ENCODE peak calls at places on chromosome 5, in five cellular contexts. U, L, A, X and O are unnamed samples.

GRCh38 chr5:167447466-167447865 is 844.0 kb upstream of the WWC1 start:
- DNase-seq in X (no peak), L (no peak), U (no peak), A (no peak), O (no peak)

GRCh38 chr5:131965826-131966415 is 20.5 kb upstream of the MEIKIN start:
- DNase-seq in X (no peak), U (no peak), L (no peak), A (no peak), O (no peak)

GRCh38 chr5:75681125-75681830 is 36.0 kb downstream of the POC5 start:
- DNase-seq in A (no peak), U (peak; percentile 31), X (peak; percentile 59), L (no peak), O (no peak)

GRCh38 chr5:126995689-126996088 is 34.7 kb downstream of the MARCHF3 start:
- DNase-seq in L (no peak), X (no peak), A (no peak), U (no peak), O (no peak)

GRCh38 chr5:93300309-93300923 is 280.6 kb downstream of the NR2F1-AS1 start:
- DNase-seq in L (no peak), U (no peak), A (no peak), X (no peak), O (no peak)

GRCh38 chr5:28397502-28397941 is 1359.1 kb upstream of the CDH9 start:
- DNase-seq in X (peak; percentile 86), A (no peak), L (no peak), U (no peak), O (no peak)

GRCh38 chr5:150596313-150596712 is 44.1 kb upstream of the SYNPO start:
- DNase-seq in X (no peak), U (no peak), L (no peak), A (no peak), O (no peak)

GRCh38 chr5:5350101-5350500 is 72.4 kb upstream of the ICE1 start:
- DNase-seq in U (peak; percentile 57), A (no peak), X (no peak), L (no peak), O (no peak)

GRCh38 chr5:154157483-154158378 is 32.8 kb upstream of the GALNT10 start:
- DNase-seq in L (no peak), X (no peak), A (peak; percentile 9), U (no peak), O (no peak)

GRCh38 chr5:6583049-6583880 is 49.6 kb downstream of the NSUN2 start:
- DNase-seq in L (peak; percentile 68), A (peak; percentile 38), U (peak; percentile 44), X (no peak), O (peak; percentile 27)

GRCh38 chr5:173890195-173890951 is 2.2 kb downstream of the CPEB4 start:
- DNase-seq in A (no peak), X (no peak), U (no peak), L (no peak), O (no peak)

GRCh38 chr5:72234898-72235297 is 85.1 kb downstream of the MRPS27 start:
- DNase-seq in X (peak; percentile 60), L (no peak), A (no peak), U (no peak), O (no peak)

GRCh38 chr5:112124788-112125187 is 294.3 kb downstream of the EPB41L4A start:
- DNase-seq in X (no peak), A (no peak), U (no peak), L (no peak), O (no peak)

GRCh38 chr5:40223884-40224402 is 455.8 kb upstream of the PTGER4 start:
- DNase-seq in L (no peak), X (peak; percentile 90), U (no peak), A (no peak), O (no peak)

GRCh38 chr5:154968953-154969352 is 28.1 kb downstream of the MRPL22 start:
- DNase-seq in L (no peak), U (no peak), X (no peak), A (no peak), O (no peak)

GRCh38 chr5:57692582-57693487 is 210.2 kb upstream of the ACTBL2 start:
- DNase-seq in U (peak; percentile 78), X (peak; percentile 93), L (no peak), A (peak; percentile 32), O (no peak)

GRCh38 chr5:57216714-57217113 is 42.9 kb downstream of the GPBP1 start:
- DNase-seq in L (no peak), X (peak; percentile 76), U (no peak), A (no peak), O (no peak)

GRCh38 chr5:3269400-3270169 is 326.0 kb upstream of the IRX1 start:
- DNase-seq in A (no peak), X (no peak), U (no peak), L (no peak), O (no peak)

GRCh38 chr5:21644032-21644431 is 1209.1 kb downstream of the CDH12 start:
- DNase-seq in A (no peak), U (no peak), L (no peak), X (no peak), O (no peak)

GRCh38 chr5:135234242-135235000 is 164.6 kb downstream of the MACROH2A1 start:
- DNase-seq in A (no peak), U (no peak), L (no peak), X (no peak), O (no peak)

GRCh38 chr5:59800375-59800893 is 93.1 kb downstream of the PDE4D start:
- DNase-seq in U (no peak), L (no peak), A (no peak), X (no peak), O (no peak)

GRCh38 chr5:42612997-42613396 is 143.6 kb upstream of the CCDC152 start:
- DNase-seq in L (no peak), A (no peak), X (no peak), U (no peak), O (no peak)

GRCh38 chr5:158022393-158022792 is 163.4 kb upstream of the CLINT1 start:
- DNase-seq in L (no peak), A (no peak), U (no peak), X (no peak), O (no peak)

GRCh38 chr5:54443264-54443663 is 12.2 kb upstream of the HSPB3 start:
- DNase-seq in L (no peak), X (no peak), U (peak; percentile 27), A (peak; percentile 17), O (no peak)

GRCh38 chr5:147963948-147964693 is 57.8 kb upstream of the C5orf46 start:
- DNase-seq in L (no peak), X (no peak), A (no peak), U (no peak), O (no peak)

GRCh38 chr5:67234671-67235176 is 38.1 kb upstream of the CD180 start:
- DNase-seq in A (no peak), U (no peak), X (peak; percentile 45), L (no peak), O (no peak)

GRCh38 chr5:73437126-73438047 is 11.2 kb downstream of the FOXD1 start:
- DNase-seq in L (peak; percentile 60), X (peak; percentile 68), A (peak; percentile 45), U (peak; percentile 88), O (no peak)

GRCh38 chr5:180395540-180396274 is 42.6 kb upstream of the GFPT2 start:
- DNase-seq in L (no peak), X (no peak), U (no peak), A (no peak), O (no peak)

GRCh38 chr5:78591972-78592700 is 56.4 kb downstream of the LHFPL2 start:
- DNase-seq in L (no peak), A (no peak), U (no peak), X (no peak), O (no peak)

GRCh38 chr5:89735108-89735507 is 674.4 kb downstream of the CETN3 start:
- DNase-seq in X (peak; percentile 48), U (no peak), A (no peak), L (no peak), O (no peak)

GRCh38 chr5:107952450-107952849 is 281.7 kb upstream of the EFNA5 start:
- DNase-seq in U (no peak), A (no peak), L (no peak), X (no peak), O (no peak)

GRCh38 chr5:137500616-137501225 is 1.6 kb upstream of the SPOCK1 start:
- DNase-seq in L (no peak), X (no peak), A (no peak), U (no peak), O (no peak)

GRCh38 chr5:14914603-14915277 is 43.2 kb upstream of the ANKH start:
- DNase-seq in X (peak; percentile 62), U (no peak), A (no peak), L (no peak), O (no peak)

GRCh38 chr5:141864371-141865370 is 13.5 kb downstream of the PCDH1 start:
- DNase-seq in L (no peak), A (no peak), X (no peak), U (no peak), O (no peak)

GRCh38 chr5:31291323-31291854 is 97.9 kb downstream of the CDH6 start:
- DNase-seq in U (no peak), A (no peak), X (no peak), L (no peak), O (no peak)
- TF ChIP-seq CTCF in U (no peak), A (no peak), X (no peak), L (no peak), O (no peak)

GRCh38 chr5:113405530-113405929 is 29.3 kb downstream of the TSSK1B start:
- DNase-seq in A (no peak), U (no peak), L (no peak), X (no peak), O (no peak)

GRCh38 chr5:113404269-113404668 is 30.5 kb downstream of the TSSK1B start:
- DNase-seq in L (no peak), X (no peak), U (no peak), A (no peak), O (no peak)
- TF ChIP-seq CTCF in L (no peak), X (no peak), U (no peak), A (no peak), O (no peak)

DNA sequence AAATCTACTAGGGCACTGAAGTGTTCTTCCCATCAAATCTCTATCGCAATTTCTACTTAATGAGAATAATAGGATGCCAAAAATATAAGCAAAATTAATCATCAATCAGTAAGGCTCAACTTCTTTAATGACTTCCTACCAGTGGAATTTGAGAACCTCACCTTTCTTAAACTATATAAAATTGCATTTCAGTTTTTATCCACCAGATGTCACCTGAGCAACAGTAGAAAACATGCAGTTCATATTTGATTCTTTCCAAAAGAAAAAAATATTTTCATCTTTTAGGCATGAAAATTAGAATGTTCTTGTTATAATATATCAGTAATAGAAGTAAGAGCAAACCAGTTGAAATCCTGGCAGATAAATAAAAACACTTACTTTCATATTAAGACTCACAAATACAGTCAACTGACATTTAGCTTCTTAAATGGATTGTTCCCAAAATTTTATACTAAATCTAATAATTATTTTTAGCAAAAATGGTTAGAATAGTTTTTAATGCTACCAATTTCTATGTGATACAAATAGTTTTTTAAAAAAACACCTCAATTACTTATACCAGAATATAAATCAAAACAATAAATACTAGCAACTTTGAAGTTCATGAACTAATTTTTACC is 13.4 kb upstream of the CCDC112 start:
- DNase-seq in L (no peak), X (peak; percentile 56), A (no peak), U (no peak), O (no peak)
- TF ChIP-seq CTCF in L (peak; percentile 75), X (peak; percentile 85), A (peak; percentile 83), U (peak; percentile 78), O (no peak)

GRCh38 chr5:81230429-81230828 is 2.7 kb upstream of the CKMT2 start:
- DNase-seq in A (no peak), L (no peak), X (no peak), U (no peak), O (no peak)

GRCh38 chr5:81228084-81228483 is 5.0 kb upstream of the CKMT2 start:
- DNase-seq in A (no peak), X (no peak), L (no peak), U (no peak), O (no peak)

GRCh38 chr5:81222285-81222684 is 10.8 kb upstream of the CKMT2 start:
- DNase-seq in U (no peak), A (no peak), X (no peak), L (no peak), O (no peak)

GRCh38 chr5:81225463-81225862 is 7.7 kb upstream of the CKMT2 start:
- DNase-seq in L (no peak), A (no peak), X (no peak), U (no peak), O (no peak)
- TF ChIP-seq CTCF in L (no peak), A (no peak), X (no peak), U (no peak), O (no peak)